ENCODE peak calls at places on chromosomes 5 and 9, in nine cellular contexts. Y is fibroblast of lung; U is aorta; T is fibroblast of the aortic adventitia; N is neural progenitor cell; K is cardiac fibroblast; Z is right cardiac atrium; J is IMR-90; V is CD8-positive, alpha-beta memory T cell. I is an unnamed sample.

GRCh38 chr5:15492545-15492944 is 7.4 kb upstream of the FBXL7 start:
- DNase-seq in Y (no peak), U (no peak), T (peak), N (no peak), K (peak), Z (no peak), J (no peak), V (no peak), I (no peak)

GRCh38 chr5:17190242-17190778 is 27.1 kb upstream of the BASP1 start:
- DNase-seq in Y (peak), U (no peak), T (peak), N (peak), K (peak), Z (no peak), J (peak), V (no peak), I (peak)

GRCh38 chr5:127802477-127802865 is 99.3 kb downstream of the CCDC192 start:
- DNase-seq in Y (peak), U (no peak), T (peak), N (no peak), K (peak), Z (no peak), J (peak), V (no peak), I (no peak)

GRCh38 chr9:129481824-129482511 is 138.9 kb downstream of the C9orf50 start:
- DNase-seq in Y (peak), U (peak), T (no peak), N (peak), K (peak), Z (peak), J (no peak), V (no peak), I (peak)

GRCh38 chr9:135230386-135230765 is 142.9 kb downstream of the OLFM1 start:
- DNase-seq in Y (no peak), U (peak), T (no peak), N (no peak), K (no peak), Z (peak), J (no peak), V (no peak), I (no peak)

GRCh38 chr5:149358818-149359217 is 972 bp downstream of the PCYOX1L start:
- DNase-seq in Y (no peak), U (no peak), T (no peak), N (no peak), K (no peak), Z (no peak), J (peak), V (no peak), I (no peak)

GRCh38 chr5:161002571-161003074 is 150.6 kb upstream of the ATP10B start:
- DNase-seq in Y (no peak), U (no peak), T (no peak), N (no peak), K (no peak), Z (no peak), J (no peak), V (no peak), I (no peak)

GRCh38 chr9:93582115-93582514 is 5.7 kb downstream of the PHF2 start:
- DNase-seq in Y (no peak), U (peak), T (no peak), N (no peak), K (no peak), Z (no peak), J (no peak), V (no peak), I (peak)

GRCh38 chr5:178502401-178503100 is 87.6 kb downstream of the COL23A1 start:
- DNase-seq in Y (no peak), U (no peak), T (no peak), N (no peak), K (no peak), Z (no peak), J (no peak), V (no peak), I (no peak)

GRCh38 chr5:133610489-133611356 is 1.6 kb downstream of the FSTL4 start:
- DNase-seq in Y (peak), U (no peak), T (no peak), N (peak), K (peak), Z (peak), J (no peak), V (no peak), I (no peak)

GRCh38 chr5:59062986-59063683 is 480.3 kb downstream of the RAB3C start:
- DNase-seq in Y (peak), U (no peak), T (peak), N (no peak), K (peak), Z (no peak), J (no peak), V (no peak), I (no peak)

GRCh38 chr5:139852696-139853095 is 57.1 kb downstream of the PSD2 start:
- DNase-seq in Y (no peak), U (no peak), T (no peak), N (no peak), K (no peak), Z (no peak), J (no peak), V (no peak), I (peak)

GRCh38 chr9:104553261-104553660 is 15.7 kb upstream of the OR13C8 start:
- DNase-seq in Y (no peak), U (no peak), T (no peak), N (no peak), K (peak), Z (no peak), J (no peak), V (no peak), I (no peak)

GRCh38 chr9:2145746-2146145 is 130.6 kb downstream of the SMARCA2 start:
- DNase-seq in Y (no peak), U (no peak), T (no peak), N (no peak), K (no peak), Z (no peak), J (no peak), V (no peak), I (no peak)
- H3K4me3 ChIP-seq in Y (no peak), U (no peak), T (no peak), N (no peak), K (no peak), Z (no peak), J (no peak), V (no peak), I (no peak)

DNA sequence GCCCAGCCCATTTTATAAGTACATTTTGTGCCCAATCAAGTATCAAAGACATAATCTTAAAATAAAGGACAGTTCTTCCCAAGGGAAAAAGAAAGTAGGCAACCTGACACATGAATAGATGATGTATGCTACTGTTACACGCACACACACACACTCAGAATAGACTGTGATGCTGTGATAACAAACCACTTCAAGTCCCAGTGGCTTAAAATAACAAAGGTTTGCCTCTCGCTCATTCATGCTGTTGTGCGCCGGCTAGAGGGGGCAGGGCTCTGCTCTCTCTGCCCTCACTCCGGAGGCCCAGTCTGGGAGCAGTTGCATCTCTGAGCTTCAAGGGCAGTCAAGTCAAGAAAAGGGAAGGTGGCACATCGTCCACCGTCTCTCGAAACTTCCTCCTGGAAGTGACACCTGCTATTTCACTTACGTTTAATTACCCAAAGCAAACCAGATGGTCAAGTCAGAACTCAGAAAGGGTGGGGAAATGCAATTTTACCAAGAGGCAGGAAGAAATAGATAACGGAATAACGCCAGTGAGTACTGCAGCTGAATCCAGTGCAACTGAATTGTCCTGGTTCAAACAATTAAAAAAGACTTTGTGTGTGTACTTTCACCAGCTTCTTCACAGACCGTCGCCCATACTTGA is 43.3 kb downstream of the ANKRD33B start:
- DNase-seq in Y (peak), U (no peak), T (no peak), N (peak), K (peak), Z (peak), J (peak), V (no peak), I (no peak)
- H3K4me3 ChIP-seq in Y (no peak), U (no peak), T (no peak), N (no peak), K (no peak), Z (no peak), J (no peak), V (peak), I (no peak)

GRCh38 chr5:158882660-158883059 is 217.1 kb downstream of the EBF1 start:
- DNase-seq in Y (no peak), U (no peak), T (no peak), N (no peak), K (no peak), Z (no peak), J (no peak), V (no peak), I (no peak)
- H3K4me3 ChIP-seq in Y (no peak), U (no peak), T (no peak), N (no peak), K (no peak), Z (no peak), J (no peak), V (no peak), I (no peak)

DNA sequence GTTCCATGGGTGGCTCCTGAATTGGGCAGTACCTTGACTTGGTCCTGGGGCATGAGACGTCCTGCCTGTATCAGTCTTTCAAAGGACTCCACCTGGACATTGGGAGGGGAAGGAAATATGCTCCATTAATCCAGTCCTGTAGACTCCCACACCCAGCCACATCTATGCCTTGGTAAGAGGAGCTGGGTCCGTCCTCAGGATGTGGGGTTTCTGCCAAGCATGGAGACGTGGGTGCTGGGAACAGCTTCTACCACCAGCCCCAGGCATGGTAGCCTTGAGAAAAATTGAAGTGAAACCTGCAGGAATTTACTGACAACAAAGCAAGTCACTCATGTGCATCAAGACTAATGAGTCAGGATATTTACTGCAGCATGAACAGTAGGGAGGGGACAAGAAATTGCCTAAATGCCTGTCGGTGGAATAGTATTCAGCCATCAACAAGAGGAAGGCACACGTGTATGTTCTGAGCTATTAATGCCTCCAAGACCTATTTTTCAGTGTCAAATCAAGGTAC is 23.2 kb downstream of the AKNA start:
- DNase-seq in Y (peak), U (no peak), T (no peak), N (no peak), K (peak), Z (no peak), J (no peak), V (no peak), I (no peak)
- H3K4me3 ChIP-seq in Y (no peak), U (no peak), T (no peak), N (no peak), K (no peak), Z (no peak), J (no peak), V (peak), I (no peak)

DNA sequence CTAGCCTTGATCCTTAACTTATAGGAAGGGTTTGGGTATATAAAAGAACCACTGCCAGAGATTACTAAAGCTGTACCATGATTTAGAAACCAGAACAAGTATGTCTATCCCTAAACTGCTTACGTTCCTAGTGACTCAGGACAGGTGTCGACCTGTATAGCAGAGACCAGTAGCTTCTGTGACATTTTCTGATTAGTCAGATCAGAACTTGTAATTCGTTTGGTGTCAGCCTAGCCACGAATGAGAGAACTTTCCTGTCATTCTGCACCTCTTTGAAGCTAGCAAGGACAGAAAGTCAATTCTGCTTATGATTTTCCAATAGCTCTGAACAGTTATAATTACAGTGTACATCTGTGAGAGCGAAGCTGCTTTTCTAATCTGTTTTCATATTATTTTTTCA is 39.5 kb downstream of the PRKACG start:
- DNase-seq in Y (no peak), U (no peak), T (no peak), N (no peak), K (no peak), Z (no peak), J (no peak), V (no peak), I (no peak)
- H3K4me3 ChIP-seq in Y (no peak), U (no peak), T (no peak), N (no peak), K (no peak), Z (peak), J (no peak), V (no peak), I (peak)

DNA sequence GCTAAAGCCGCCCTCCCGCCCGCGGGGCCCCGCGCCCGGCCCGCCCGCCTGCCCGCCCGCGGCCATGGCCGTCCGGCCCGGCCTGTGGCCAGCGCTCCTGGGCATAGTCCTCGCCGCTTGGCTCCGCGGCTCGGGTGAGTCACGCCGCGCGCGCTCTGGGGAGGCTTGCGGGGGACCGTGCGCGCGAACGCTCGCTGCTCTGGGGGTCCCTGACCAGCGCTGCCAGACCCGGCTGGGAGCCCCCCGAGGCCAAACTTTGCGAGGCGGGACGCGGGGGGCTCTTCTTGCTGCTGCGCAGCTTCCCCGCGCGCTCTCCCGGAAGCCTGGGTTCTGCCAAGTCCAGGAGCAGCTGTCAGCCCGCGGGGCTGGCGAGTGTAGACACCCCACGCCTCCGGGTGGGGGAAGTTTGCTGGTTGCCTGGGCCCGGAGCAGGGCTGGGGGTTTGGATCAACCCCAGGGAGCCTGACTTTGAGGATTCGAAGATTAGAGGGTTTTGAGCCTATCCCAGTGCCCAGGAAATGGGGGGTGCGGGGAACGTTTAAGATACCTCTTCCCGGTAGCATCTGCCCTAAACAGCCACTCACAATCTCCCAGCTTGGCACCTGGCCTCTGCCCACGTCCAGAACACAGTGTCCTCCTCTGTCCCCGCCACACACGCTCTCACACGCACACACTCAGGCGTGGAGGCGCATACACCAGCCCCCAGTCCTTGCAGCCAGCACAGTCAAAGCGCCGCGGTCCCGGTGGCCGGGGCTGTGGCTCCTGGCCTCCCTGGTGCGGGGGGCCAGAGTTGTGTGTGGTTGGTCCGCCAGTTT is 535 bp downstream of the UNC5A start:
- DNase-seq in Y (peak), U (no peak), T (no peak), N (no peak), K (peak), Z (peak), J (no peak), V (no peak), I (no peak)
- H3K4me3 ChIP-seq in Y (peak), U (no peak), T (peak), N (peak), K (peak), Z (peak), J (no peak), V (no peak), I (no peak)

DNA sequence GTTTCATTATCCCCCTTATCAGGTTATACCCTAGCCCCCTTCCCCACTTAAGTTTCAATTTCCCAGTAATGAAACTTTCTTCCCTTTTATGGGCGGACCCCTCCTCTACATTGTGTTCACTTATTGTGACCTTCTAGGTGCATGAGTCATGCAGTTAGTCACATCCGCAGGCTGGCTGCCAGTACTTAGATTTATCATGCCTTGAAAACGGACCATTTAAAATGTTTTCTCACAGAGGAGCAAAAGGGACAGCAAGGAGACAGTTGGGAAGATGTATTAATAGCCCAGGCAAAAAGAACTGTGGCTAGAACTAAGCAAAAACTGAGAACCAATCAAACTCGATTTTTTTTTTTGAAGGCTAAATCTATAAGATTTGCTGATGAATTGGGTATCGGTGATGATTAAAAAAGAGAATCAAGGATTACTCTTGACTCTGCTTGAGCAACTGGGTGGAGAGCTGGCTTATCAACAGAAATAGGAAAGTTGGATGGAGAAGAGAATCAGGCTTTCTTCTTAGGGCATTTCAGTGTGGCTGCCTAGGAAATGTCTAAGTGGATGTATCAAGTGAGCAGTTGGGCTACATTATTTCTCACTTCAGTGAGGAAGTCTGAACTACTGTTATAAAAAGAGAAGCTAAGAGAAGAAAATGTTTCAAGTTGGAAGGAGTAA is 615.0 kb downstream of the HINT1 start:
- DNase-seq in Y (peak), U (peak), T (peak), N (no peak), K (peak), Z (no peak), J (no peak), V (no peak), I (no peak)
- H3K4me3 ChIP-seq in Y (no peak), U (no peak), T (no peak), N (no peak), K (no peak), Z (no peak), J (no peak), V (no peak), I (no peak)

DNA sequence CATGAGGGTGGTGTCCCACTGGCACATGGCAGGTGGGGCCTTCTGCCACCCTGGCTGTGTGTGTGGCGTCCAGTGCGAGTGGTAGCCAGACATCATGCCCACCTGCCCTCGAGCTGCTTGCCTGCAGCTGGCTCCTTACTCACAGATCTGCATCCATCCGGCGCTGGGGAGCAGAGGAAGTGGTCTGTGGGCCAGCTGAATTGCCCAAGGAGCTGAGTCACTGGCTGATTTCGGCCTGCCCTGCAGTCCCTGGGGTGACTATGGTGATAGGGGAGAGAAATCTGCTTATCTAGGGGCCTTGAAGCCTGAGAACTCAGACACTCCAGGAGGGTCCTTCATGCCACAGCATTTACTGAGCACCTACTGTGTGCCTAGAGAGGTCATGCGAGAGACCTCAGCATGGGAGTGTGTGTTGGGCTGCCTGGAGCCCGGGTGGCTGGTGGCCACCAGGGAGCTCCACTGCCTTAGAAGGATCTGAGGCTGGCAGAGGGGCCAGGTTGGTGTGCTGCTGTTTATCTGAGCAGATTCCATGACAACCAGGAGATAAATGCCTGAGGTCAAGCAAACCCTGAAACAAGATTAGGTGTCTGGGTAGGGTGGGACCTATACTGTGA is 57.1 kb downstream of the SLC22A5 start:
- DNase-seq in Y (peak), U (peak), T (peak), N (peak), K (peak), Z (peak), J (peak), V (peak), I (peak)
- H3K4me3 ChIP-seq in Y (no peak), U (no peak), T (peak), N (no peak), K (no peak), Z (no peak), J (no peak), V (peak), I (no peak)